ENCODE peak calls at places on chromosomes 2 and 18, in six cellular contexts. A, J, F, N, I and P are unnamed samples.

GRCh38 chr18:46452820-46453219 is 204.2 kb downstream of the LOXHD1 start:
- DNase-seq in A (no peak), J (no peak), F (peak), N (no peak), I (no peak), P (no peak)

GRCh38 chr2:234881413-234882241 is 70.2 kb upstream of the SH3BP4 start:
- DNase-seq in A (peak), J (no peak), F (peak), N (no peak), I (peak), P (no peak)

GRCh38 chr2:190382851-190383250 is 25.3 kb upstream of the MFSD6 start:
- DNase-seq in A (no peak), J (no peak), F (peak), N (no peak), I (no peak), P (no peak)

GRCh38 chr2:112182581-112183034 is 44.4 kb downstream of the FBLN7 start:
- DNase-seq in A (no peak), J (no peak), F (peak), N (no peak), I (no peak), P (peak)

GRCh38 chr2:95231723-95232122 is 24.4 kb downstream of the ZNF892 start:
- DNase-seq in A (no peak), J (no peak), F (peak), N (no peak), I (no peak), P (no peak)

GRCh38 chr2:195269220-195269619 is 387.8 kb upstream of the SLC39A10 start:
- DNase-seq in A (no peak), J (no peak), F (no peak), N (no peak), I (no peak), P (no peak)

GRCh38 chr18:33372442-33372841 is 68.1 kb downstream of the CCDC178 start:
- DNase-seq in A (no peak), J (no peak), F (no peak), N (no peak), I (no peak), P (no peak)

GRCh38 chr2:1415501-1415900 is 2.2 kb downstream of the TPO start:
- DNase-seq in A (no peak), J (no peak), F (no peak), N (no peak), I (no peak), P (no peak)

GRCh38 chr2:139217641-139218040 is 437.5 kb upstream of the NXPH2 start:
- DNase-seq in A (no peak), J (no peak), F (peak), N (no peak), I (no peak), P (no peak)

GRCh38 chr2:240664622-240665021 is 18.1 kb downstream of the AQP12B start:
- DNase-seq in A (no peak), J (no peak), F (no peak), N (no peak), I (no peak), P (no peak)

GRCh38 chr2:227503433-227504406 is 31.8 kb downstream of the AGFG1 start:
- DNase-seq in A (no peak), J (no peak), F (no peak), N (no peak), I (peak), P (no peak)

GRCh38 chr18:61637905-61638304 is 254.9 kb downstream of the RNF152 start:
- DNase-seq in A (no peak), J (no peak), F (no peak), N (no peak), I (no peak), P (no peak)

GRCh38 chr18:39806519-39806918 is 2148.5 kb upstream of the PIK3C3 start:
- DNase-seq in A (no peak), J (no peak), F (no peak), N (no peak), I (no peak), P (no peak)

GRCh38 chr18:35572644-35573043 is 8.9 kb upstream of the GALNT1 start:
- DNase-seq in A (no peak), J (no peak), F (no peak), N (no peak), I (no peak), P (no peak)

GRCh38 chr2:174606336-174606735 is 8.7 kb upstream of the WIPF1 start:
- DNase-seq in A (no peak), J (no peak), F (no peak), N (no peak), I (no peak), P (no peak)

GRCh38 chr2:44981714-44982108 is 27.5 kb downstream of the SIX2 start:
- DNase-seq in A (peak), J (peak), F (peak), N (peak), I (peak), P (peak)

GRCh38 chr2:56448999-56449431 is 265.2 kb downstream of the CCDC85A start:
- DNase-seq in A (no peak), J (no peak), F (no peak), N (no peak), I (no peak), P (no peak)

GRCh38 chr18:73824684-73825083 is 322.9 kb downstream of the FBXO15 start:
- DNase-seq in A (no peak), J (no peak), F (no peak), N (no peak), I (no peak), P (no peak)

GRCh38 chr2:187541086-187542085 is 12.8 kb downstream of the TFPI start:
- DNase-seq in A (no peak), J (no peak), F (no peak), N (no peak), I (no peak), P (no peak)

GRCh38 chr2:111176388-111176787 is 55.7 kb downstream of the BCL2L11 start:
- DNase-seq in A (no peak), J (no peak), F (no peak), N (no peak), I (peak), P (no peak)

GRCh38 chr2:64836566-64836965 is 152.6 kb upstream of the SLC1A4 start:
- DNase-seq in A (no peak), J (no peak), F (no peak), N (no peak), I (no peak), P (no peak)

GRCh38 chr2:112304298-112304941 is 29.0 kb downstream of the ZC3H6 start:
- DNase-seq in A (no peak), J (no peak), F (no peak), N (no peak), I (no peak), P (no peak)

GRCh38 chr18:47204908-47205522 is 28.9 kb upstream of the IER3IP1 start:
- DNase-seq in A (peak), J (no peak), F (peak), N (peak), I (no peak), P (peak)

GRCh38 chr2:196230051-196230450 is 58.7 kb upstream of the STK17B start:
- DNase-seq in A (no peak), J (peak), F (no peak), N (no peak), I (no peak), P (peak)

GRCh38 chr2:62283147-62283546 is 87.2 kb downstream of the B3GNT2 start:
- DNase-seq in A (no peak), J (no peak), F (no peak), N (no peak), I (no peak), P (no peak)

GRCh38 chr18:6279308-6279707 is 135.4 kb downstream of the L3MBTL4 start:
- DNase-seq in A (no peak), J (no peak), F (no peak), N (no peak), I (no peak), P (no peak)

GRCh38 chr2:146952691-146953090 is 892.1 kb upstream of the ACVR2A start:
- DNase-seq in A (no peak), J (no peak), F (no peak), N (no peak), I (no peak), P (no peak)

GRCh38 chr18:22233271-22233670 is 63.9 kb downstream of the GATA6 start:
- DNase-seq in A (no peak), J (no peak), F (no peak), N (no peak), I (no peak), P (no peak)

GRCh38 chr18:58009166-58009565 is 34.9 kb upstream of the NEDD4L start:
- DNase-seq in A (no peak), J (no peak), F (no peak), N (no peak), I (no peak), P (no peak)

GRCh38 chr2:232336241-232336736 is 42.3 kb upstream of the ALPP start:
- DNase-seq in A (no peak), J (no peak), F (no peak), N (no peak), I (peak), P (no peak)

GRCh38 chr2:31475692-31476091 is 61.1 kb upstream of the XDH start:
- DNase-seq in A (no peak), J (no peak), F (no peak), N (no peak), I (no peak), P (no peak)

GRCh38 chr2:205696541-205697441 is 14.5 kb downstream of the NRP2 start:
- DNase-seq in A (no peak), J (no peak), F (no peak), N (no peak), I (no peak), P (no peak)

GRCh38 chr2:70923378-70924015 is 12.2 kb upstream of the ATP6V1B1 start:
- DNase-seq in A (no peak), J (no peak), F (no peak), N (no peak), I (peak), P (no peak)

GRCh38 chr2:174051741-174052638 is 86.8 kb upstream of the SP3 start:
- DNase-seq in A (no peak), J (no peak), F (no peak), N (no peak), I (no peak), P (no peak)

GRCh38 chr18:36078751-36079529 is 11.6 kb upstream of the RPRD1A start:
- DNase-seq in A (no peak), J (no peak), F (no peak), N (no peak), I (no peak), P (no peak)

GRCh38 chr2:162243305-162243693 is at the start of gene FAP:
- DNase-seq in A (no peak), J (no peak), F (no peak), N (no peak), I (no peak), P (no peak)

GRCh38 chr2:102886216-102886893 is 124.5 kb downstream of the TMEM182 start:
- DNase-seq in A (no peak), J (no peak), F (no peak), N (no peak), I (no peak), P (no peak)

GRCh38 chr2:220747736-220748135 is 824.4 kb downstream of the EPHA4 start:
- DNase-seq in A (no peak), J (no peak), F (no peak), N (no peak), I (no peak), P (no peak)